ENCODE peak calls at places on chromosomes 7 and 10, in five cellular contexts. One of them, this sample, is unnamed. For H4K20me1, the result is how much of the 10 kb centered on the place peaks cover.

GRCh38 chr10:131452926-131453771 is 141.6 kb upstream of the TCERG1L start:
- DNase-seq in HepG2: no peak
- DNase-seq in GM12878: no peak
- DNase-seq in SK-N-SH: no peak
- DNase-seq in K562: no peak
- DNase-seq in this sample: no peak

GRCh38 chr10:74189999-74190421 is 39.0 kb downstream of the ADK start:
- DNase-seq in HepG2: peak
- DNase-seq in GM12878: peak
- DNase-seq in SK-N-SH: no peak
- DNase-seq in K562: no peak
- DNase-seq in this sample: peak

GRCh38 chr10:2214805-2215204 is 477.5 kb upstream of the ADARB2 start:
- DNase-seq in HepG2: no peak
- DNase-seq in GM12878: no peak
- DNase-seq in SK-N-SH: no peak
- DNase-seq in K562: no peak
- DNase-seq in this sample: no peak

GRCh38 chr10:132984801-132985545 is 42.6 kb upstream of the CFAP46 start:
- DNase-seq in HepG2: no peak
- DNase-seq in GM12878: no peak
- DNase-seq in SK-N-SH: no peak
- DNase-seq in K562: no peak
- DNase-seq in this sample: no peak

GRCh38 chr10:117370205-117370604 is 5.0 kb downstream of the PDZD8 start:
- DNase-seq in HepG2: no peak
- DNase-seq in GM12878: no peak
- DNase-seq in SK-N-SH: no peak
- DNase-seq in K562: no peak
- DNase-seq in this sample: no peak

GRCh38 chr10:113552014-113552413 is 839 bp upstream of the HABP2 start:
- DNase-seq in HepG2: no peak
- DNase-seq in GM12878: no peak
- DNase-seq in SK-N-SH: no peak
- DNase-seq in K562: no peak
- DNase-seq in this sample: no peak

GRCh38 chr7:55247466-55247865 is 117.7 kb upstream of the LANCL2 start:
- DNase-seq in HepG2: no peak
- DNase-seq in GM12878: no peak
- DNase-seq in SK-N-SH: no peak
- DNase-seq in K562: no peak
- DNase-seq in this sample: no peak

GRCh38 chr7:148110097-148110868 is 480.3 kb upstream of the C7orf33 start:
- DNase-seq in HepG2: peak
- DNase-seq in GM12878: no peak
- DNase-seq in SK-N-SH: no peak
- DNase-seq in K562: no peak
- DNase-seq in this sample: no peak

GRCh38 chr7:157970744-157971143 is 616.9 kb downstream of the PTPRN2 start:
- DNase-seq in HepG2: no peak
- DNase-seq in GM12878: no peak
- DNase-seq in SK-N-SH: no peak
- DNase-seq in K562: no peak
- DNase-seq in this sample: no peak

GRCh38 chr7:116210345-116211005 is at the start of gene TES:
- DNase-seq in HepG2: peak
- DNase-seq in GM12878: no peak
- DNase-seq in SK-N-SH: peak
- DNase-seq in K562: peak
- DNase-seq in this sample: peak

GRCh38 chr10:42149722-42150427 is 488.5 kb downstream of the ZNF33B start:
- DNase-seq in HepG2: no peak
- DNase-seq in GM12878: no peak
- DNase-seq in SK-N-SH: peak
- DNase-seq in K562: no peak
- DNase-seq in this sample: no peak

GRCh38 chr10:32958992-32959703 is 1.1 kb upstream of the ITGB1 start:
- DNase-seq in HepG2: no peak
- DNase-seq in GM12878: peak
- DNase-seq in SK-N-SH: peak
- DNase-seq in K562: no peak
- DNase-seq in this sample: no peak

GRCh38 chr10:24552346-24553016 is 171.2 kb downstream of the ARHGAP21 start:
- DNase-seq in HepG2: peak
- DNase-seq in GM12878: no peak
- DNase-seq in SK-N-SH: peak
- DNase-seq in K562: peak
- DNase-seq in this sample: peak

GRCh38 chr10:79167537-79167936 is 98.8 kb downstream of the ZMIZ1 start:
- DNase-seq in HepG2: no peak
- DNase-seq in GM12878: no peak
- DNase-seq in SK-N-SH: no peak
- DNase-seq in K562: no peak
- DNase-seq in this sample: no peak

GRCh38 chr10:98038333-98038732 is 7.9 kb upstream of the CRTAC1 start:
- DNase-seq in HepG2: no peak
- DNase-seq in GM12878: no peak
- DNase-seq in SK-N-SH: no peak
- DNase-seq in K562: no peak
- DNase-seq in this sample: no peak

GRCh38 chr10:71009031-71009605 is 120.8 kb upstream of the PCBD1 start:
- DNase-seq in HepG2: no peak
- DNase-seq in GM12878: no peak
- DNase-seq in SK-N-SH: no peak
- DNase-seq in K562: no peak
- DNase-seq in this sample: no peak

GRCh38 chr7:151518781-151519044 is 982 bp downstream of the RHEB start:
- DNase-seq in HepG2: no peak
- DNase-seq in GM12878: no peak
- DNase-seq in SK-N-SH: no peak
- DNase-seq in K562: no peak
- DNase-seq in this sample: no peak

GRCh38 chr10:116526219-116526618 is 19.5 kb upstream of the PNLIP start:
- DNase-seq in HepG2: no peak
- DNase-seq in GM12878: no peak
- DNase-seq in SK-N-SH: no peak
- DNase-seq in K562: no peak
- DNase-seq in this sample: no peak

GRCh38 chr10:102117391-102118159 is 2.6 kb downstream of the LDB1 start:
- DNase-seq in HepG2: peak
- DNase-seq in GM12878: no peak
- DNase-seq in SK-N-SH: peak
- DNase-seq in K562: peak
- DNase-seq in this sample: no peak

GRCh38 chr7:150668472-150668911 is 17.0 kb upstream of the GIMAP2 start:
- DNase-seq in HepG2: no peak
- DNase-seq in GM12878: peak
- DNase-seq in SK-N-SH: no peak
- DNase-seq in K562: no peak
- DNase-seq in this sample: no peak

GRCh38 chr10:5534880-5535856 is 10.4 kb downstream of the CALML3 start:
- DNase-seq in HepG2: peak
- DNase-seq in GM12878: no peak
- DNase-seq in SK-N-SH: no peak
- DNase-seq in K562: no peak
- DNase-seq in this sample: no peak

GRCh38 chr10:20573924-20574323 is 323.2 kb downstream of the NEBL start:
- DNase-seq in HepG2: no peak
- DNase-seq in GM12878: no peak
- DNase-seq in SK-N-SH: no peak
- DNase-seq in K562: no peak
- DNase-seq in this sample: no peak

GRCh38 chr10:13788320-13788600 is 201.5 kb downstream of the PRPF18 start:
- DNase-seq in HepG2: no peak
- DNase-seq in GM12878: no peak
- DNase-seq in SK-N-SH: no peak
- DNase-seq in K562: no peak
- DNase-seq in this sample: no peak
- TF ChIP-seq REST in HepG2: no peak
- TF ChIP-seq REST in GM12878: no peak
- TF ChIP-seq REST in SK-N-SH: no peak
- TF ChIP-seq REST in K562: no peak
- TF ChIP-seq REST in this sample: no peak

GRCh38 chr10:19169684-19170083 is 121.1 kb downstream of the MALRD1 start:
- DNase-seq in HepG2: peak
- DNase-seq in GM12878: no peak
- DNase-seq in SK-N-SH: no peak
- DNase-seq in K562: no peak
- DNase-seq in this sample: no peak
- H4K20me1 ChIP-seq in HepG2: under half
- H4K20me1 ChIP-seq in GM12878: under half
- H4K20me1 ChIP-seq in SK-N-SH: under half
- H4K20me1 ChIP-seq in K562: under half
- H4K20me1 ChIP-seq in this sample: under half

GRCh38 chr7:47497367-47498096 is 84.4 kb downstream of the TNS3 start:
- DNase-seq in HepG2: no peak
- DNase-seq in GM12878: peak
- DNase-seq in SK-N-SH: peak
- DNase-seq in K562: no peak
- DNase-seq in this sample: no peak

GRCh38 chr7:47501406-47501805 is 80.5 kb downstream of the TNS3 start:
- DNase-seq in HepG2: no peak
- DNase-seq in GM12878: no peak
- DNase-seq in SK-N-SH: no peak
- DNase-seq in K562: no peak
- DNase-seq in this sample: no peak

GRCh38 chr7:47498229-47499056 is 83.5 kb downstream of the TNS3 start:
- DNase-seq in HepG2: peak
- DNase-seq in GM12878: no peak
- DNase-seq in SK-N-SH: no peak
- DNase-seq in K562: no peak
- DNase-seq in this sample: no peak

GRCh38 chr7:47502240-47502877 is 79.6 kb downstream of the TNS3 start:
- DNase-seq in HepG2: no peak
- DNase-seq in GM12878: no peak
- DNase-seq in SK-N-SH: no peak
- DNase-seq in K562: no peak
- DNase-seq in this sample: no peak

DNA sequence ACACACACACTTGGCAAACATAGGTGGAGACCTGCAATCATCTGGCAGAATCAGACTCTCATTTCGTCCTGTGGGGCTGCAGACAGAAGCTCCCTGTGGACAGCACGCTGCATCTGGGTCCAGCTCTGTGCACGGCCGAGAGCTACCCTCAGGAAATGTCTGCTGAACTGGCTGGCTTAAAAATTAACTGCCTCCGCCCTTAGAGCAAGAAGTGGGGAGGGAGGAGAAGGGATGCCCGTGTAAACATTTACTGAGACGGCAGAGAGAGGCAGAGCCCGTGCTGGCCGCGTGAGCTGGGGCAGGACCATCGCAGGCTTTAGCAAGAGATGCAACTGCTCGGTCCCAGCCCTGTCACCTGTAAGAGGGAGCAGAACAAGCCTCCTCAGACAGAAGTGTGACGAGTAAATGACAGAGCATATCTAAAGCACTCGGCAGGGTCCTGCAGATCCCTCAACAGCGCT is 81.8 kb downstream of the TNS3 start:
- DNase-seq in HepG2: peak
- DNase-seq in GM12878: no peak
- DNase-seq in SK-N-SH: no peak
- DNase-seq in K562: no peak
- DNase-seq in this sample: no peak
- H3K9ac ChIP-seq in HepG2: no peak
- H3K9ac ChIP-seq in GM12878: no peak
- H3K9ac ChIP-seq in SK-N-SH: no peak
- H3K9ac ChIP-seq in K562: no peak
- H3K9ac ChIP-seq in this sample: no peak

GRCh38 chr10:99172130-99172738 is 63.4 kb downstream of the HPSE2 start:
- DNase-seq in HepG2: peak
- DNase-seq in GM12878: no peak
- DNase-seq in SK-N-SH: peak
- DNase-seq in K562: peak
- DNase-seq in this sample: peak
- TF ChIP-seq REST in HepG2: no peak
- TF ChIP-seq REST in GM12878: no peak
- TF ChIP-seq REST in SK-N-SH: no peak
- TF ChIP-seq REST in K562: no peak
- TF ChIP-seq REST in this sample: no peak

GRCh38 chr7:155751409-155751808 is 60.9 kb downstream of the SHH start:
- DNase-seq in HepG2: no peak
- DNase-seq in GM12878: no peak
- DNase-seq in SK-N-SH: no peak
- DNase-seq in K562: no peak
- DNase-seq in this sample: no peak

GRCh38 chr7:155752756-155753445 is 59.4 kb downstream of the SHH start:
- DNase-seq in HepG2: no peak
- DNase-seq in GM12878: peak
- DNase-seq in SK-N-SH: no peak
- DNase-seq in K562: no peak
- DNase-seq in this sample: no peak

GRCh38 chr7:155750255-155751125 is 61.8 kb downstream of the SHH start:
- DNase-seq in HepG2: no peak
- DNase-seq in GM12878: no peak
- DNase-seq in SK-N-SH: no peak
- DNase-seq in K562: no peak
- DNase-seq in this sample: no peak

GRCh38 chr7:155746188-155746587 is 66.1 kb downstream of the SHH start:
- DNase-seq in HepG2: no peak
- DNase-seq in GM12878: no peak
- DNase-seq in SK-N-SH: no peak
- DNase-seq in K562: no peak
- DNase-seq in this sample: no peak

DNA sequence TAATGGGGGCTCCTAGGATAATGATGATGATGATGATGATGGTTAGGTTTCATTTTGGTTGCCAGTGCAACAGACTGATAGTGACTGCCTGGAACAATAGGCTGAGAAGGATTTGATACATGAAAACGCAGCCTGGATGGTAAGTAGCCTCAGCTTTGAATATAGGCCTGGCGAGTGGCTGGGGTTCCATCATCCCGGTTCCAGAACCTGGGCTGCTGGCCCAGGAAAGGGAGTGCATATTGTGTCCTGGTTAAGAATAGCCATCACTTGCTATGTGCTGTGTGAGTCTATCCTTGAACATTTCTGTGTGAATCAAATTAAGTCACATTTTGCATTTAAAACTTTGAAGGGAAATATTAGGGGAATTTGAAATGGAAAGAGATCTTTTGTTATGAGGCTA is 62.7 kb downstream of the SHH start:
- DNase-seq in HepG2: no peak
- DNase-seq in GM12878: no peak
- DNase-seq in SK-N-SH: no peak
- DNase-seq in K562: no peak
- DNase-seq in this sample: no peak
- H4K20me1 ChIP-seq in HepG2: under half
- H4K20me1 ChIP-seq in GM12878: under half
- H4K20me1 ChIP-seq in SK-N-SH: half or more
- H4K20me1 ChIP-seq in K562: under half
- H4K20me1 ChIP-seq in this sample: under half

DNA sequence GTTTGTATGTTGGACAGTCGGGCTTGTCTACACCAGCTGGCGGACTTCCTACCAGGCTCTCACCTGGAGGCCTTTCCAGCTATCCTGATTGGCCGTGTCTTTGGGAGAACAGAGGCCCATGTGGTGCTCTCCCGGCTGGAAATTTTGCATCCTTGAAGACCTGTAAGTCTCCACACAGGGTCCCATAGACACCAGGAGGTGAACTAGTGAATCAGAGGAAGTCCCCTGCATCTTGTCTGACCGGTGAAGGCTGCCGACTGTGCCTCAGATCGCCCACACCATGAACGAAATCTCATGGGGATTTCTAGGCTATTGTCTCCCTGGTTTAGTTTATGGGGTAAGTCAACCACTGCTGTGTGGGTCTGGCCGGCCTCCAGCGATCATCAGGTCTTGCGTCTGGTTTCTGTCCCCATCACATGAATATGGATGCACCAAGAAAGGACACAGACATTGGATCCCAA is 108.4 kb upstream of the LYZL2 start:
- DNase-seq in HepG2: no peak
- DNase-seq in GM12878: peak
- DNase-seq in SK-N-SH: no peak
- DNase-seq in K562: no peak
- DNase-seq in this sample: no peak
- H3K9ac ChIP-seq in HepG2: no peak
- H3K9ac ChIP-seq in GM12878: peak
- H3K9ac ChIP-seq in SK-N-SH: no peak
- H3K9ac ChIP-seq in K562: no peak
- H3K9ac ChIP-seq in this sample: no peak

This sample was measured in HCT116.